ENCODE peak calls at places on chromosome 6, in four cellular contexts. J is neural progenitor cell, W is EL, X is ACHN. K is an unnamed sample.

GRCh38 chr6:61711849-61712248 is 574.2 kb downstream of the KHDRBS2 start:
- DNase-seq in X (peak), W (no peak), J (peak), K (no peak)

GRCh38 chr6:6148192-6148815 is 141.6 kb upstream of the NRN1 start:
- DNase-seq in W (no peak), J (no peak), X (no peak), K (no peak)

GRCh38 chr6:6697620-6698019 is 109.1 kb downstream of the LY86 start:
- DNase-seq in J (peak), X (no peak), W (no peak), K (no peak)

GRCh38 chr6:105087571-105088211 is 92.1 kb downstream of the POPDC3 start:
- DNase-seq in W (peak), X (peak), J (peak), K (peak)

GRCh38 chr6:16243055-16243454 is 4.7 kb downstream of the GMPR start:
- DNase-seq in J (no peak), X (no peak), W (peak), K (peak)

GRCh38 chr6:136862662-136863061 is 40.3 kb downstream of the PEX7 start:
- DNase-seq in X (no peak), W (no peak), J (no peak), K (no peak)

GRCh38 chr6:139150915-139151314 is 16.0 kb downstream of the HECA start:
- DNase-seq in J (peak), W (no peak), X (no peak), K (no peak)

GRCh38 chr6:52541135-52541534 is 35.7 kb downstream of the TRAM2 start:
- DNase-seq in W (no peak), X (no peak), J (no peak), K (no peak)

GRCh38 chr6:164838068-164838615 is 471.3 kb downstream of the C6orf118 start:
- DNase-seq in X (no peak), J (no peak), W (no peak), K (no peak)

GRCh38 chr6:20652276-20652675 is 118.0 kb downstream of the CDKAL1 start:
- DNase-seq in X (peak), J (no peak), W (no peak), K (no peak)

GRCh38 chr6:40083141-40083920 is 149.1 kb upstream of the MOCS1 start:
- DNase-seq in J (no peak), W (no peak), X (no peak), K (no peak)

GRCh38 chr6:164142312-164142711 is 727.8 kb downstream of the QKI start:
- DNase-seq in W (no peak), J (no peak), X (no peak), K (no peak)

GRCh38 chr6:133778414-133778813 is 110.5 kb upstream of the TCF21 start:
- DNase-seq in J (no peak), W (peak), X (no peak), K (peak)

GRCh38 chr6:25442898-25443297 is 163.7 kb downstream of the CARMIL1 start:
- DNase-seq in X (no peak), J (no peak), W (no peak), K (no peak)